ENCODE peak calls at places on chromosome 7, in four cellular contexts. O, I, T and K are unnamed samples. For H3K27me3, the result is how much of the 10 kb centered on the place peaks cover.

GRCh38 chr7:16728811-16729210 is 24.7 kb upstream of the TSPAN13 start:
- DNase-seq in I (no peak), O (no peak), T (no peak), K (no peak)

GRCh38 chr7:89798599-89798996 is 355.7 kb upstream of the STEAP1 start:
- DNase-seq in T (no peak), O (no peak), I (no peak), K (no peak)

GRCh38 chr7:16668049-16668858 is 22.3 kb downstream of the BZW2 start:
- DNase-seq in I (no peak), O (peak), T (peak), K (peak)

GRCh38 chr7:47449810-47450586 is 131.9 kb downstream of the TNS3 start:
- DNase-seq in T (peak), O (no peak), I (no peak), K (no peak)

GRCh38 chr7:25642849-25643248 is 414.6 kb upstream of the NPVF start:
- DNase-seq in O (no peak), I (no peak), T (no peak), K (no peak)

GRCh38 chr7:84258628-84259027 is 64.0 kb upstream of the SEMA3A start:
- DNase-seq in O (no peak), I (no peak), T (peak), K (no peak)

GRCh38 chr7:50644586-50644985 is 79.4 kb upstream of the DDC start:
- DNase-seq in O (no peak), I (no peak), T (no peak), K (no peak)

GRCh38 chr7:149883049-149883439 is 9.3 kb downstream of the ATP6V0E2 start:
- DNase-seq in T (no peak), I (no peak), O (no peak), K (no peak)

GRCh38 chr7:132735476-132735875 is 159.2 kb upstream of the PLXNA4 start:
- DNase-seq in O (no peak), I (no peak), T (no peak), K (no peak)

GRCh38 chr7:141359740-141360413 is 191.3 kb upstream of the AGK start:
- DNase-seq in I (no peak), O (no peak), T (no peak), K (no peak)

GRCh38 chr7:128791121-128791967 is 424 bp upstream of the CCDC136 start:
- DNase-seq in T (peak), O (peak), I (peak), K (no peak)

GRCh38 chr7:37318541-37318940 is 130.1 kb downstream of the ELMO1 start:
- DNase-seq in I (no peak), O (no peak), T (no peak), K (no peak)

GRCh38 chr7:5557920-5558401 is 134.3 kb upstream of the TNRC18 start:
- DNase-seq in O (peak), T (peak), I (peak), K (no peak)

GRCh38 chr7:49927581-49927980 is 154.1 kb downstream of the VWC2 start:
- DNase-seq in O (no peak), I (no peak), T (no peak), K (no peak)

GRCh38 chr7:96833701-96834453 is 124.2 kb upstream of the SEM1 start:
- DNase-seq in I (no peak), T (no peak), O (no peak), K (no peak)

GRCh38 chr7:65809259-65809981 is 63.5 kb upstream of the VKORC1L1 start:
- DNase-seq in O (no peak), T (no peak), I (no peak), K (no peak)

GRCh38 chr7:98165827-98166667 is 45.2 kb upstream of the BHLHA15 start:
- DNase-seq in I (peak), O (peak), T (peak), K (no peak)

GRCh38 chr7:157997080-157997440 is 590.6 kb downstream of the PTPRN2 start:
- DNase-seq in I (peak), O (no peak), T (no peak), K (no peak)

GRCh38 chr7:111436608-111437007 is 125.7 kb downstream of the IMMP2L start:
- DNase-seq in I (no peak), T (no peak), O (no peak), K (no peak)

GRCh38 chr7:133355822-133356221 is 102.9 kb downstream of the EXOC4 start:
- DNase-seq in I (no peak), T (no peak), O (no peak), K (no peak)

GRCh38 chr7:139482662-139483466 is 609 bp downstream of the KLRG2 start:
- DNase-seq in T (no peak), I (no peak), O (no peak), K (no peak)

GRCh38 chr7:2271273-2272026 is 29.4 kb downstream of the NUDT1 start:
- DNase-seq in O (no peak), T (no peak), I (no peak), K (no peak)

GRCh38 chr7:95899919-95900513 is 127.7 kb downstream of the DYNC1I1 start:
- DNase-seq in O (no peak), I (no peak), T (no peak), K (no peak)

GRCh38 chr7:3482147-3482921 is 181.3 kb downstream of the SDK1 start:
- DNase-seq in I (no peak), O (no peak), T (peak), K (no peak)

GRCh38 chr7:24922099-24922773 is 57.7 kb downstream of the OSBPL3 start:
- DNase-seq in I (no peak), O (no peak), T (no peak), K (no peak)

GRCh38 chr7:139626817-139627216 is 103.3 kb downstream of the CLEC2L start:
- DNase-seq in I (no peak), O (no peak), T (no peak), K (no peak)

GRCh38 chr7:150965273-150965830 is 12.8 kb downstream of the KCNH2 start:
- DNase-seq in O (no peak), T (no peak), I (no peak), K (no peak)
- H3K27me3 ChIP-seq in O (under half), T (under half), I (under half), K (under half)

DNA sequence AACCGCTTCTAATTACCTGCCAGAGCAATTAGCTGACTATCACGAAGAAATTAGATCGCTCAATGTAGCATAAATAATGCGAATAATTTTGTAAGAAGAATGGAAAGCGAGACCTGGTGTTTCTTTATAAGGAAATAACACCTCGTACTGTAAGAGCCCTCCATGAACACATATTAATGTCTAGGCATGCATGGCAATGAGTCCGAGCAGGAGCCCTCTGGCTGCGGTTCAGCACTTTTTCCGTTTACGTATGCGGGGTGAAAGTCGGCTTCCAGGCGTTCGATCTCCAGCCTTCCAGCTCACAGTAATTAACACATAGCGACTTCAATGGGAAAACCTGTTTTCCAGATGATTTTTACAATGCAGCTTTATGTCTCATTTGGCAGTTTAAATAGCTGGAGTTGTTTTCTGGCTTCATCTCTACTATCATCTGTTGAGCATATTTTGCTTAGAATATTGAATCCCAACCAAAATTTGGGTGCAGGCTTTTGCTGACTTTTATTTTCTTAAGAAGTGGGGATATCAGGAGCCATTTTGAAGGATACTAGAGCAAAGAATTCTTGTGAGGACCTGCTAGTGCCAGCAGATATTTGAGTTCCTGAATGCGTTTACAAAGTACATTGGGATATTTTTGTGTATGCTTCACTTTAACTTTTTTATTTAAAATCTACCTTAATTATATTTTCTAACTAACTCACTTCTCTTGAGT is 7.2 kb upstream of the SP8 start:
- DNase-seq in T (no peak), O (no peak), I (no peak), K (no peak)
- H3K27me3 ChIP-seq in T (half or more), O (under half), I (half or more), K (half or more)

GRCh38 chr7:155401884-155402283 is 56.0 kb upstream of the EN2 start:
- DNase-seq in O (no peak), I (no peak), T (no peak), K (no peak)
- H3K27me3 ChIP-seq in O (under half), I (under half), T (under half), K (half or more)

DNA sequence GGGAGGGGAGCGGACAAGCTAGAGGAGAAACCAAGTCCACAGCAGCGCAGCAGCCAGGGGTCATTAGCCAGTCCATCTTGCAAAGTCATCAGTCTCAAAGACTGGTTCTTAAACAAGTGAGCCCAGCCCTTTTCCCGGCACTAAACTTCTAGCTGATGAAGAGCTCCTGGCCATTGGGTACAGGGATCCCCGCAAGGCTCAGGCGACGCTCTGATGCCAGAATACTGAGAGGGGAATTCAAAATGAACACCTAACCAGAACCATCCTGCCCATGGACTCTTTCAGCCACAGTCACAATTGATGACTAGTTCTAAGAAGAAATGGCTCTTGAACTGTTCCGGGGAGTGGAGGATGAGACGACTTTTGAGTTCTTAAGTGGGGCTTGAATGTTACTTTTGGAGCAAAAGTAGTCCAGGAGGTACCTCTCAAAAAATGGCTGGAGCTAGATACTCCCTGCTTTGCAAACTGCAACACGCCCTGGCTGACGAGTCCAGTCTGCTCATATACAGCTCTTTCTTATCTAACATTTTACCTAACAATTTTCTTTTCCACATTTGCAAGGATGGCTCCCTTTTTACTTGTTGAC is 2.6 kb upstream of the TWIST1 start:
- DNase-seq in I (no peak), T (no peak), O (no peak), K (no peak)
- H3K27me3 ChIP-seq in I (half or more), T (under half), O (under half), K (half or more)